ENCODE peak calls at places on chromosomes 5 and 9, in nine cellular contexts. One of them, this sample, is unnamed.

GRCh38 chr5:41793156-41793770 is 77.0 kb downstream of the OXCT1 start:
- DNase-seq in H1: no peak
- DNase-seq in fibroblast of pulmonary artery: peak
- DNase-seq in cardiac muscle cell: peak
- DNase-seq in colonic mucosa: no peak
- DNase-seq in amniotic epithelial cell: peak
- DNase-seq in Caki2: no peak
- DNase-seq in GM23248: peak
- DNase-seq in A549: no peak
- DNase-seq in this sample: no peak

GRCh38 chr5:173953528-173954090 is 35.4 kb upstream of the C5orf47 start:
- DNase-seq in cardiac muscle cell: no peak
- DNase-seq in colonic mucosa: no peak
- DNase-seq in GM23248: peak
- DNase-seq in H1: no peak
- DNase-seq in A549: no peak
- DNase-seq in fibroblast of pulmonary artery: no peak
- DNase-seq in amniotic epithelial cell: peak
- DNase-seq in Caki2: no peak
- DNase-seq in this sample: no peak

GRCh38 chr5:50666261-50667078 is at the start of gene PARP8:
- DNase-seq in fibroblast of pulmonary artery: peak
- DNase-seq in H1: no peak
- DNase-seq in Caki2: peak
- DNase-seq in colonic mucosa: peak
- DNase-seq in A549: peak
- DNase-seq in cardiac muscle cell: peak
- DNase-seq in amniotic epithelial cell: peak
- DNase-seq in GM23248: peak
- DNase-seq in this sample: peak

GRCh38 chr9:128136816-128137793 is 9.6 kb upstream of the PTGES2 start:
- DNase-seq in cardiac muscle cell: peak
- DNase-seq in fibroblast of pulmonary artery: peak
- DNase-seq in amniotic epithelial cell: peak
- DNase-seq in H1: no peak
- DNase-seq in colonic mucosa: no peak
- DNase-seq in Caki2: peak
- DNase-seq in A549: no peak
- DNase-seq in GM23248: peak
- DNase-seq in this sample: no peak

GRCh38 chr5:130282044-130282443 is 377.8 kb downstream of the CHSY3 start:
- DNase-seq in colonic mucosa: no peak
- DNase-seq in amniotic epithelial cell: peak
- DNase-seq in GM23248: peak
- DNase-seq in cardiac muscle cell: peak
- DNase-seq in H1: no peak
- DNase-seq in fibroblast of pulmonary artery: peak
- DNase-seq in Caki2: no peak
- DNase-seq in A549: no peak
- DNase-seq in this sample: no peak

GRCh38 chr9:128937310-128938165 is 9.9 kb downstream of the DOLK start:
- DNase-seq in Caki2: no peak
- DNase-seq in fibroblast of pulmonary artery: no peak
- DNase-seq in colonic mucosa: no peak
- DNase-seq in A549: no peak
- DNase-seq in H1: no peak
- DNase-seq in GM23248: no peak
- DNase-seq in amniotic epithelial cell: no peak
- DNase-seq in cardiac muscle cell: no peak
- DNase-seq in this sample: no peak

GRCh38 chr9:133168432-133168831 is 4.7 kb upstream of the GBGT1 start:
- DNase-seq in cardiac muscle cell: no peak
- DNase-seq in GM23248: peak
- DNase-seq in H1: no peak
- DNase-seq in amniotic epithelial cell: peak
- DNase-seq in colonic mucosa: peak
- DNase-seq in A549: no peak
- DNase-seq in fibroblast of pulmonary artery: no peak
- DNase-seq in Caki2: no peak
- DNase-seq in this sample: no peak

GRCh38 chr5:115526604-115527003 is 18.0 kb downstream of the FEM1C start:
- DNase-seq in amniotic epithelial cell: no peak
- DNase-seq in H1: no peak
- DNase-seq in A549: no peak
- DNase-seq in Caki2: no peak
- DNase-seq in fibroblast of pulmonary artery: no peak
- DNase-seq in GM23248: no peak
- DNase-seq in colonic mucosa: no peak
- DNase-seq in cardiac muscle cell: no peak
- DNase-seq in this sample: no peak

GRCh38 chr5:142922223-142922952 is 152.2 kb downstream of the ARHGAP26 start:
- DNase-seq in cardiac muscle cell: peak
- DNase-seq in colonic mucosa: no peak
- DNase-seq in fibroblast of pulmonary artery: peak
- DNase-seq in A549: peak
- DNase-seq in amniotic epithelial cell: peak
- DNase-seq in H1: no peak
- DNase-seq in GM23248: peak
- DNase-seq in Caki2: peak
- DNase-seq in this sample: peak

GRCh38 chr5:32261198-32261597 is 51.5 kb downstream of the MTMR12 start:
- DNase-seq in fibroblast of pulmonary artery: peak
- DNase-seq in amniotic epithelial cell: peak
- DNase-seq in A549: no peak
- DNase-seq in GM23248: no peak
- DNase-seq in cardiac muscle cell: no peak
- DNase-seq in Caki2: no peak
- DNase-seq in colonic mucosa: no peak
- DNase-seq in H1: no peak
- DNase-seq in this sample: no peak

GRCh38 chr5:104659497-104659896 is 1096.9 kb upstream of the NUDT12 start:
- DNase-seq in amniotic epithelial cell: no peak
- DNase-seq in Caki2: no peak
- DNase-seq in cardiac muscle cell: no peak
- DNase-seq in colonic mucosa: no peak
- DNase-seq in A549: no peak
- DNase-seq in H1: no peak
- DNase-seq in fibroblast of pulmonary artery: no peak
- DNase-seq in GM23248: no peak
- DNase-seq in this sample: no peak

GRCh38 chr5:10593531-10594181 is 29.8 kb downstream of the ANKRD33B start:
- DNase-seq in fibroblast of pulmonary artery: no peak
- DNase-seq in H1: no peak
- DNase-seq in Caki2: no peak
- DNase-seq in amniotic epithelial cell: peak
- DNase-seq in GM23248: no peak
- DNase-seq in A549: no peak
- DNase-seq in cardiac muscle cell: no peak
- DNase-seq in colonic mucosa: no peak
- DNase-seq in this sample: no peak

This sample was measured in HT-29.